ENCODE peak calls at places on chromosomes 12 and 14, in nine cellular contexts. A, P, W, E, G, J, O, H and I are unnamed samples.

GRCh38 chr14:78763746-78764145 is 593.6 kb downstream of the NRXN3 start:
- DNase-seq in P (no peak), G (no peak), E (no peak), J (peak), A (no peak), O (no peak), H (no peak), W (no peak), I (no peak)

GRCh38 chr14:76514599-76514998 is 138.7 kb downstream of the ESRRB start:
- DNase-seq in A (no peak), E (peak), P (no peak), W (no peak), H (no peak), O (no peak), G (peak), J (peak), I (peak)

GRCh38 chr12:50006754-50007442 is 18.4 kb downstream of the RACGAP1 start:
- DNase-seq in W (no peak), O (no peak), H (no peak), J (peak), E (peak), G (no peak), A (no peak), P (no peak), I (peak)

GRCh38 chr12:12443482-12443881 is 86.6 kb downstream of the BORCS5 start:
- DNase-seq in O (no peak), J (peak), A (no peak), H (no peak), W (no peak), G (no peak), P (no peak), E (no peak), I (no peak)

GRCh38 chr12:65756956-65757511 is 67.2 kb upstream of the HMGA2 start:
- DNase-seq in W (peak), A (no peak), H (no peak), O (no peak), E (peak), G (no peak), P (no peak), J (peak), I (no peak)

GRCh38 chr12:71303199-71303598 is 136.4 kb upstream of the LGR5 start:
- DNase-seq in A (no peak), G (no peak), P (no peak), O (no peak), J (peak), H (no peak), E (no peak), W (no peak), I (no peak)

GRCh38 chr14:69428289-69428998 is 30.0 kb downstream of the SLC39A9 start:
- DNase-seq in O (peak), E (no peak), A (no peak), H (no peak), G (no peak), J (no peak), P (no peak), W (no peak), I (no peak)

GRCh38 chr12:64900540-64900939 is 76.1 kb downstream of the TBC1D30 start:
- DNase-seq in O (no peak), H (no peak), W (no peak), A (no peak), E (no peak), J (peak), G (no peak), P (no peak), I (no peak)

GRCh38 chr14:100471451-100472093 is 115.6 kb downstream of the BEGAIN start:
- DNase-seq in E (no peak), H (no peak), O (no peak), A (no peak), W (no peak), P (no peak), J (peak), G (peak), I (no peak)

GRCh38 chr12:7175493-7175892 is 14.0 kb upstream of the PEX5 start:
- DNase-seq in W (no peak), E (no peak), A (no peak), J (no peak), P (no peak), O (no peak), H (no peak), G (no peak), I (no peak)

GRCh38 chr12:113112043-113112899 is 23.3 kb downstream of the RASAL1 start:
- DNase-seq in O (no peak), E (no peak), J (no peak), A (no peak), H (no peak), G (no peak), P (no peak), W (no peak), I (no peak)

GRCh38 chr14:93903342-93904184 is 23.6 kb upstream of the FAM181A start:
- DNase-seq in H (no peak), J (no peak), A (no peak), O (no peak), G (peak), W (no peak), P (no peak), E (no peak), I (peak)

GRCh38 chr14:20698018-20698329 is 9.4 kb downstream of the ANG start:
- DNase-seq in H (no peak), J (no peak), G (no peak), E (no peak), O (no peak), A (no peak), P (no peak), W (no peak), I (no peak)

GRCh38 chr12:57513266-57513665 is 7.0 kb downstream of the DDIT3 start:
- DNase-seq in E (no peak), H (no peak), O (no peak), J (no peak), P (no peak), A (no peak), G (no peak), W (no peak), I (no peak)

GRCh38 chr14:34301107-34301734 is 160.8 kb downstream of the SPTSSA start:
- DNase-seq in J (peak), G (peak), E (peak), A (peak), P (no peak), O (no peak), H (no peak), W (no peak), I (peak)

GRCh38 chr12:89470741-89471504 is 53.7 kb downstream of the GALNT4 start:
- DNase-seq in P (no peak), E (no peak), H (no peak), J (peak), O (peak), A (peak), W (no peak), G (no peak), I (peak)

GRCh38 chr12:130477701-130478100 is 140.0 kb downstream of the PIWIL1 start:
- DNase-seq in O (no peak), P (no peak), G (no peak), J (no peak), W (no peak), A (no peak), H (no peak), E (no peak), I (no peak)

GRCh38 chr12:109296431-109296830 is 12.7 kb downstream of the FOXN4 start:
- DNase-seq in J (no peak), E (no peak), G (no peak), A (no peak), W (no peak), O (no peak), H (no peak), P (no peak), I (no peak)

GRCh38 chr14:63229330-63230059 is 25.3 kb downstream of the RHOJ start:
- DNase-seq in P (no peak), A (no peak), O (no peak), G (no peak), H (no peak), W (no peak), J (no peak), E (no peak), I (peak)

GRCh38 chr12:92431146-92431545 is 271.6 kb upstream of the PLEKHG7 start:
- DNase-seq in W (no peak), E (no peak), G (no peak), O (peak), J (no peak), A (no peak), H (no peak), P (peak), I (no peak)

GRCh38 chr12:78863482-78864427 is 819 bp upstream of the SYT1 start:
- DNase-seq in G (peak), J (peak), A (no peak), O (peak), W (no peak), P (no peak), E (peak), H (peak), I (peak)

GRCh38 chr12:120013659-120014380 is 24.8 kb downstream of the BICDL1 start:
- DNase-seq in H (no peak), J (no peak), G (no peak), O (peak), A (peak), P (peak), W (peak), E (peak), I (no peak)

GRCh38 chr12:115872919-115873357 is 404.6 kb downstream of the MED13L start:
- DNase-seq in H (no peak), G (no peak), A (no peak), W (no peak), O (no peak), E (no peak), P (no peak), J (no peak), I (no peak)

GRCh38 chr12:123132951-123133619 is 17.8 kb downstream of the PITPNM2 start:
- DNase-seq in H (no peak), J (no peak), G (no peak), P (no peak), A (no peak), E (no peak), O (no peak), W (no peak), I (peak)

GRCh38 chr12:106309671-106310313 is 7.3 kb downstream of the TCP11L2 start:
- DNase-seq in J (peak), P (no peak), H (no peak), A (no peak), E (peak), G (peak), O (no peak), W (no peak), I (no peak)